ENCODE peak calls at places on chromosome 14, in five cellular contexts. One of them, this sample, is unnamed.

GRCh38 chr14:59321184-59321952 is 132.9 kb downstream of the DAAM1 start:
- DNase-seq in immature natural killer cell: no peak
- DNase-seq in M059J: peak
- DNase-seq in GM06990: no peak
- DNase-seq in activated gamma-delta T cell: no peak
- DNase-seq in this sample: no peak

GRCh38 chr14:103332143-103332919 is 1.7 kb upstream of the EIF5 start:
- DNase-seq in immature natural killer cell: no peak
- DNase-seq in M059J: no peak
- DNase-seq in GM06990: no peak
- DNase-seq in activated gamma-delta T cell: no peak
- DNase-seq in this sample: no peak

GRCh38 chr14:79580414-79580813 is 630.9 kb downstream of the DIO2 start:
- DNase-seq in immature natural killer cell: no peak
- DNase-seq in M059J: no peak
- DNase-seq in GM06990: no peak
- DNase-seq in activated gamma-delta T cell: no peak
- DNase-seq in this sample: no peak

GRCh38 chr14:50560929-50561280 is 960 bp downstream of the ATL1 start:
- DNase-seq in immature natural killer cell: peak
- DNase-seq in M059J: peak
- DNase-seq in GM06990: peak
- DNase-seq in activated gamma-delta T cell: peak
- DNase-seq in this sample: no peak

GRCh38 chr14:54343276-54344121 is 53.3 kb upstream of the CDKN3 start:
- DNase-seq in immature natural killer cell: no peak
- DNase-seq in M059J: peak
- DNase-seq in GM06990: no peak
- DNase-seq in activated gamma-delta T cell: no peak
- DNase-seq in this sample: no peak

GRCh38 chr14:92783813-92784431 is 10.2 kb upstream of the GOLGA5 start:
- DNase-seq in immature natural killer cell: peak
- DNase-seq in M059J: peak
- DNase-seq in GM06990: peak
- DNase-seq in activated gamma-delta T cell: no peak
- DNase-seq in this sample: no peak

GRCh38 chr14:86237733-86238132 is 707.8 kb downstream of the FLRT2 start:
- DNase-seq in immature natural killer cell: no peak
- DNase-seq in M059J: no peak
- DNase-seq in GM06990: no peak
- DNase-seq in activated gamma-delta T cell: no peak
- DNase-seq in this sample: no peak

GRCh38 chr14:95515080-95515489 is 1.4 kb downstream of the SYNE3 start:
- DNase-seq in immature natural killer cell: no peak
- DNase-seq in M059J: no peak
- DNase-seq in GM06990: no peak
- DNase-seq in activated gamma-delta T cell: no peak
- DNase-seq in this sample: no peak

GRCh38 chr14:48546996-48547395 is 871.6 kb upstream of the MDGA2 start:
- DNase-seq in immature natural killer cell: no peak
- DNase-seq in M059J: no peak
- DNase-seq in GM06990: no peak
- DNase-seq in activated gamma-delta T cell: no peak
- DNase-seq in this sample: no peak

GRCh38 chr14:103312006-103312635 is 21.9 kb upstream of the EIF5 start:
- DNase-seq in immature natural killer cell: no peak
- DNase-seq in M059J: no peak
- DNase-seq in GM06990: no peak
- DNase-seq in activated gamma-delta T cell: no peak
- DNase-seq in this sample: no peak

GRCh38 chr14:34711169-34711568 is 3.2 kb downstream of the CFL2 start:
- DNase-seq in immature natural killer cell: no peak
- DNase-seq in M059J: peak
- DNase-seq in GM06990: peak
- DNase-seq in activated gamma-delta T cell: no peak
- DNase-seq in this sample: no peak

GRCh38 chr14:99467338-99468075 is 13.2 kb downstream of the SETD3 start:
- DNase-seq in immature natural killer cell: no peak
- DNase-seq in M059J: no peak
- DNase-seq in GM06990: no peak
- DNase-seq in activated gamma-delta T cell: no peak
- DNase-seq in this sample: no peak

GRCh38 chr14:75280831-75281690 is 2.4 kb downstream of the FOS start:
- DNase-seq in immature natural killer cell: peak
- DNase-seq in M059J: peak
- DNase-seq in GM06990: no peak
- DNase-seq in activated gamma-delta T cell: peak
- DNase-seq in this sample: no peak

GRCh38 chr14:52069617-52070431 is 965 bp upstream of the NID2 start:
- DNase-seq in immature natural killer cell: peak
- DNase-seq in M059J: peak
- DNase-seq in GM06990: peak
- DNase-seq in activated gamma-delta T cell: no peak
- DNase-seq in this sample: no peak

GRCh38 chr14:45253754-45254300 is 825 bp upstream of the MIS18BP1 start:
- DNase-seq in immature natural killer cell: no peak
- DNase-seq in M059J: no peak
- DNase-seq in GM06990: peak
- DNase-seq in activated gamma-delta T cell: no peak
- DNase-seq in this sample: no peak

GRCh38 chr14:91252901-91253794 is 8.6 kb upstream of the GPR68 start:
- DNase-seq in immature natural killer cell: peak
- DNase-seq in M059J: no peak
- DNase-seq in GM06990: peak
- DNase-seq in activated gamma-delta T cell: peak
- DNase-seq in this sample: no peak

GRCh38 chr14:38074091-38074490 is 133.6 kb upstream of the SSTR1 start:
- DNase-seq in immature natural killer cell: peak
- DNase-seq in M059J: peak
- DNase-seq in GM06990: no peak
- DNase-seq in activated gamma-delta T cell: no peak
- DNase-seq in this sample: no peak

GRCh38 chr14:103522028-103522581 is 525 bp downstream of the CKB start:
- DNase-seq in immature natural killer cell: no peak
- DNase-seq in M059J: no peak
- DNase-seq in GM06990: peak
- DNase-seq in activated gamma-delta T cell: no peak
- DNase-seq in this sample: no peak

GRCh38 chr14:73740921-73741326 is 26.7 kb upstream of the PNMA1 start:
- DNase-seq in immature natural killer cell: no peak
- DNase-seq in M059J: no peak
- DNase-seq in GM06990: no peak
- DNase-seq in activated gamma-delta T cell: no peak
- DNase-seq in this sample: no peak

GRCh38 chr14:80385340-80385739 is 174.0 kb upstream of the DIO2 start:
- DNase-seq in immature natural killer cell: no peak
- DNase-seq in M059J: no peak
- DNase-seq in GM06990: no peak
- DNase-seq in activated gamma-delta T cell: no peak
- DNase-seq in this sample: no peak